ENCODE peak calls at places on chromosomes 1 and 21, in seven cellular contexts. E is endothelial cell; X is stimulated activated naive B cell treated with anti-CD40 and anti-IgM and Interleukin-4, amounts not matched to agents 10 μg/mL and 1 μg/mL and 100 μg/mL, for 72 hours; Y is AG08395; F is NCI-H460; Q is NCI-H748 treated with DMSO at 0.1 percent for 48 hours; W is Kasumi-1. V is an unnamed sample.

GRCh38 chr1:1434131-1434811 is 1.2 kb upstream of the VWA1 start:
- DNase-seq in E (peak), X (no peak), Y (peak), F (no peak), Q (no peak), W (peak), V (no peak)

GRCh38 chr1:30123036-30123535 is 600.3 kb downstream of the MATN1 start:
- DNase-seq in E (no peak), X (no peak), Y (no peak), F (no peak), Q (no peak), W (no peak), V (no peak)

GRCh38 chr1:230189276-230190183 is 122.5 kb downstream of the GALNT2 start:
- DNase-seq in E (no peak), X (no peak), Y (no peak), F (no peak), Q (peak), W (no peak), V (no peak)

GRCh38 chr21:25396135-25396711 is 211.1 kb downstream of the MRPL39 start:
- DNase-seq in E (no peak), X (peak), Y (no peak), F (no peak), Q (no peak), W (no peak), V (no peak)

GRCh38 chr1:74508449-74508848 is 4.0 kb downstream of the LRRC53 start:
- DNase-seq in E (no peak), X (no peak), Y (no peak), F (no peak), Q (no peak), W (no peak), V (no peak)

GRCh38 chr1:54980528-54981241 is at the start of gene TMEM61:
- DNase-seq in E (no peak), X (no peak), Y (no peak), F (no peak), Q (no peak), W (no peak), V (no peak)

GRCh38 chr1:178702141-178702540 is 22.9 kb upstream of the RALGPS2 start:
- DNase-seq in E (no peak), X (no peak), Y (peak), F (no peak), Q (no peak), W (no peak), V (peak)

GRCh38 chr1:161196521-161197451 is 2.1 kb downstream of the ADAMTS4 start:
- DNase-seq in E (no peak), X (no peak), Y (peak), F (no peak), Q (no peak), W (no peak), V (peak)